ENCODE peak calls at places on chromosome 6, in ten cellular contexts. T is sigmoid colon, N is GM12891, D is breast epithelium, A is stomach, W is suprapubic skin, R is prostate gland, Q is HCT116, G is endothelial cell of umbilical vein, L is transverse colon. U is an unnamed sample.

GRCh38 chr6:46612645-46613044 is 40.0 kb downstream of the CYP39A1 start:
- DNase-seq in R (no peak), G (no peak), T (no peak), N (no peak), L (no peak), W (no peak), A (no peak), Q (no peak), D (no peak), U (no peak)

GRCh38 chr6:144844596-144844995 is 559.5 kb downstream of the UTRN start:
- DNase-seq in N (no peak), A (no peak), G (no peak), L (no peak), Q (no peak), D (no peak), R (no peak), W (no peak), T (no peak), U (no peak)

GRCh38 chr6:105382477-105382876 is 20.4 kb downstream of the PREP start:
- DNase-seq in N (no peak), A (no peak), D (no peak), L (no peak), Q (no peak), T (no peak), R (no peak), G (peak), W (no peak), U (no peak)

GRCh38 chr6:127641905-127642304 is 64.9 kb downstream of the C6orf58 start:
- DNase-seq in G (peak), T (no peak), R (no peak), Q (peak), N (peak), A (no peak), L (no peak), D (no peak), W (no peak), U (no peak)

GRCh38 chr6:140779341-140779740 is 1353.4 kb upstream of the GJE1 start:
- DNase-seq in Q (no peak), G (no peak), T (no peak), D (no peak), A (no peak), L (no peak), R (no peak), W (no peak), N (no peak), U (no peak)

GRCh38 chr6:118377711-118378414 is 170.2 kb upstream of the PLN start:
- DNase-seq in R (no peak), G (no peak), Q (no peak), D (no peak), N (no peak), A (no peak), L (no peak), W (no peak), T (no peak), U (no peak)

GRCh38 chr6:107823047-107823557 is 1.0 kb downstream of the SCML4 start:
- DNase-seq in G (no peak), N (no peak), Q (no peak), D (no peak), A (no peak), L (no peak), W (no peak), R (no peak), T (no peak), U (no peak)

GRCh38 chr6:119541132-119541905 is 191.8 kb upstream of the MAN1A1 start:
- DNase-seq in N (no peak), T (no peak), W (no peak), Q (peak), D (no peak), L (no peak), R (no peak), A (no peak), G (no peak), U (no peak)

GRCh38 chr6:51618563-51618962 is 468.9 kb downstream of the PKHD1 start:
- DNase-seq in W (no peak), R (no peak), A (no peak), L (no peak), D (no peak), N (no peak), T (no peak), G (no peak), Q (no peak), U (no peak)

GRCh38 chr6:39425346-39426056 is 103.0 kb upstream of the KCNK16 start:
- DNase-seq in N (no peak), Q (no peak), R (no peak), L (no peak), A (no peak), T (no peak), W (no peak), G (no peak), D (no peak), U (no peak)

GRCh38 chr6:63856271-63856670 is 220.7 kb downstream of the PHF3 start:
- DNase-seq in G (no peak), Q (no peak), R (no peak), N (no peak), W (no peak), A (no peak), D (no peak), L (no peak), T (no peak), U (no peak)

GRCh38 chr6:137415834-137416190 is 78.4 kb downstream of the OLIG3 start:
- DNase-seq in L (no peak), N (no peak), W (no peak), A (no peak), R (no peak), T (no peak), G (no peak), Q (no peak), D (no peak), U (no peak)

GRCh38 chr6:2899596-2899995 is 3.5 kb downstream of the SERPINB9 start:
- DNase-seq in Q (no peak), G (no peak), T (no peak), D (no peak), W (no peak), L (no peak), R (no peak), A (no peak), N (no peak), U (no peak)

GRCh38 chr6:97394160-97394748 is 111.2 kb upstream of the MMS22L start:
- DNase-seq in G (peak), Q (peak), L (peak), A (peak), N (peak), W (no peak), T (no peak), D (no peak), R (peak), U (no peak)

GRCh38 chr6:134235937-134236751 is 81.8 kb downstream of the SGK1 start:
- DNase-seq in A (no peak), G (peak), Q (no peak), N (peak), R (no peak), D (no peak), L (no peak), T (no peak), W (no peak), U (no peak)

DNA sequence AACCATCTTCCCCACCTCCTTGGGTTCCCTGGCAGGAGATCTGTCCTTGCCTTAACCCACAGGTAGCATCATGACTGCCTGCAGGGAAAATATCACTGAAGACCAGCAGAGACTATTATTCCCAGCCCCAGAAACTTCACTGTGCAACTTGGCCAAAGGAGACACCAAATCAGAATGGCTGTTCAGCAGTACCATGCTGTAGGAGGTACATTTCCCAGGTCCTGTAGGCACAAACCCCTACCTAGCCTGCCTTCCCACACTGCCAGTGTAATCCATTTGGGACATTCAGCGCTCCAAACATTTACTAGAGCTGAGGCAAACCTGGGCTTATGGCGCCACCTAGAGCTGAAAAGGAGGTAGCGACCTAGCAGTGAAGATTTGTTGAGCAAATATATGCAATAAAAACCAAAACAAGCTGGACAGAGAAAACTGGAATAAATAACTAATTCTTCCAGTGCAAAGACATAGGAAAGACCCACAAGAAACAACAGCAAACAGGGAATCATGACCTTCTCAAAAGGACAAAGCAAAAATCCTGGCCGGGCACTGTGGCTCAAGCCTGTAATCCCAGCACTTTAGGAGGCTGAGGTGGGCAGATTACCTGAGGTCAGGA is 60.3 kb downstream of the VTA1 start:
- DNase-seq in A (peak), N (no peak), L (peak), R (peak), W (no peak), G (peak), D (no peak), Q (peak), T (no peak), U (no peak)
- TF ChIP-seq POLR2AphosphoS5 in A (no peak), N (no peak), L (no peak), R (no peak), W (no peak), G (no peak), D (no peak), Q (no peak), T (no peak), U (no peak)

GRCh38 chr6:15073344-15073789 is 172.5 kb upstream of the JARID2 start:
- DNase-seq in G (no peak), W (no peak), N (no peak), Q (no peak), L (no peak), D (no peak), A (no peak), T (no peak), R (peak), U (no peak)

GRCh38 chr6:15076565-15076964 is 169.3 kb upstream of the JARID2 start:
- DNase-seq in N (no peak), L (no peak), A (no peak), R (no peak), W (no peak), T (no peak), D (no peak), G (no peak), Q (no peak), U (no peak)

GRCh38 chr6:15073883-15074465 is 171.9 kb upstream of the JARID2 start:
- DNase-seq in Q (no peak), R (peak), G (no peak), A (no peak), N (no peak), L (no peak), D (no peak), W (no peak), T (no peak), U (no peak)

GRCh38 chr6:15077006-15077405 is 168.9 kb upstream of the JARID2 start:
- DNase-seq in N (no peak), G (no peak), T (no peak), A (no peak), D (no peak), Q (no peak), R (no peak), L (no peak), W (no peak), U (no peak)

DNA sequence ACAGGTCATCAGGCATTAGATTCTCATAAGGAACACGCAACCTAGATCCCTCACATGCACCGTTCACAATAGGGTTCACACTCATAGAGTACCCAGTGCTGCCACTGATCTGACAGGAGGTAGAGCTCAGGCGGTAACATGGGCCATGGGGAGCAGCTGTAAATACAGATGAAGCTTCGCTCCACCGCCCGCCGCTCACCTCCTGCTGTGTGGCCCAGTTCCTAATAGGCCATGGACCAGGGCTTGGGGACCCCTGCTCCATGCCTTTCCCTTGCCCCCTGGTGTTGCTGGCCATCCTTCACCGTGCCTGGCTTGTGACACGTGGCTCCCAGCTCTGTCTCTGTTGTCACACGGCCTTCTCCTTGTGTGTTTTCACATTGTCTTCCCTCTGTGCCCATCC is 171.1 kb upstream of the JARID2 start:
- DNase-seq in N (no peak), A (no peak), D (no peak), T (no peak), L (no peak), G (no peak), W (no peak), R (no peak), Q (no peak), U (no peak)
- TF ChIP-seq POLR2A in N (no peak), A (no peak), D (no peak), T (no peak), L (no peak), G (no peak), W (no peak), R (no peak), Q (no peak), U (no peak)

GRCh38 chr6:392441-393390 is 1.2 kb downstream of the IRF4 start:
- DNase-seq in L (no peak), N (no peak), Q (no peak), A (no peak), T (no peak), G (no peak), R (no peak), W (peak), D (no peak), U (no peak)
- TF ChIP-seq POLR2AphosphoS5 in L (no peak), N (peak), Q (no peak), A (no peak), T (no peak), G (no peak), R (no peak), W (no peak), D (no peak), U (no peak)

GRCh38 chr6:109454483-109455160 is 950 bp downstream of the MICAL1 start:
- DNase-seq in D (no peak), G (no peak), T (peak), A (peak), N (peak), L (peak), W (peak), Q (no peak), R (no peak), U (no peak)
- TF ChIP-seq POLR2A in D (no peak), G (no peak), T (no peak), A (no peak), N (peak), L (peak), W (no peak), Q (no peak), R (no peak), U (no peak)

GRCh38 chr6:17476506-17476905 is 83.1 kb downstream of the CAP2 start:
- DNase-seq in L (no peak), R (no peak), Q (no peak), T (no peak), N (no peak), D (no peak), W (no peak), A (no peak), G (no peak), U (no peak)

GRCh38 chr6:17475845-17476244 is 82.5 kb downstream of the CAP2 start:
- DNase-seq in D (no peak), L (no peak), R (no peak), Q (no peak), T (no peak), G (no peak), N (no peak), W (no peak), A (no peak), U (no peak)

GRCh38 chr6:17478946-17479345 is 85.6 kb downstream of the CAP2 start:
- DNase-seq in N (no peak), R (no peak), Q (no peak), T (no peak), A (no peak), G (no peak), L (no peak), W (no peak), D (no peak), U (no peak)

GRCh38 chr6:17477356-17477755 is 84.0 kb downstream of the CAP2 start:
- DNase-seq in W (no peak), R (no peak), N (no peak), T (no peak), D (no peak), Q (no peak), G (no peak), A (no peak), L (no peak), U (no peak)

GRCh38 chr6:17478223-17478907 is 85.0 kb downstream of the CAP2 start:
- DNase-seq in A (no peak), W (no peak), N (no peak), D (no peak), L (no peak), R (no peak), T (no peak), G (peak), Q (no peak), U (no peak)
- TF ChIP-seq POLR2AphosphoS5 in A (no peak), W (no peak), N (no peak), D (no peak), L (no peak), R (peak), T (peak), G (no peak), Q (no peak), U (no peak)

GRCh38 chr6:11537229-11538048 is at the start of gene TMEM170B:
- DNase-seq in L (peak), T (peak), N (peak), G (peak), A (peak), R (peak), Q (peak), D (peak), W (peak), U (no peak)
- TF ChIP-seq POLR2A in L (peak), T (peak), N (no peak), G (no peak), A (no peak), R (peak), Q (no peak), D (no peak), W (no peak), U (no peak)

GRCh38 chr6:73309784-73310502 is 44.1 kb downstream of the DPPA5 start:
- DNase-seq in Q (peak), G (peak), L (peak), A (peak), N (peak), T (peak), D (no peak), R (peak), W (no peak), U (no peak)
- TF ChIP-seq POLR2AphosphoS5 in Q (peak), G (peak), L (peak), A (peak), N (peak), T (peak), D (no peak), R (no peak), W (no peak), U (peak)

GRCh38 chr6:32982084-32982701 is 13.8 kb downstream of the BRD2 start:
- DNase-seq in W (no peak), N (no peak), D (no peak), G (no peak), L (no peak), T (no peak), Q (no peak), R (no peak), A (no peak), U (no peak)

GRCh38 chr6:32977953-32978324 is 9.5 kb downstream of the BRD2 start:
- DNase-seq in T (no peak), D (no peak), R (no peak), L (no peak), G (no peak), N (no peak), W (no peak), Q (no peak), A (no peak), U (no peak)

GRCh38 chr6:32979720-32980487 is 11.5 kb downstream of the BRD2 start:
- DNase-seq in L (no peak), A (no peak), R (no peak), N (no peak), Q (no peak), T (no peak), G (no peak), D (no peak), W (no peak), U (no peak)

GRCh38 chr6:32982702-32983492 is 14.5 kb downstream of the BRD2 start:
- DNase-seq in R (no peak), G (no peak), Q (no peak), T (no peak), L (no peak), D (no peak), N (no peak), W (no peak), A (peak), U (no peak)

GRCh38 chr6:32980488-32981038 is 12.2 kb downstream of the BRD2 start:
- DNase-seq in L (no peak), R (no peak), W (no peak), N (no peak), D (no peak), G (no peak), Q (no peak), T (no peak), A (no peak), U (no peak)
- TF ChIP-seq POLR2A in L (no peak), R (no peak), W (no peak), N (peak), D (no peak), G (peak), Q (no peak), T (no peak), A (no peak), U (no peak)